ENCODE peak calls at places on chromosomes 12 and 14, in eight cellular contexts. One of them, this sample, is unnamed. For H3K36me3, the result is how much of the 10 kb centered on the place peaks cover.

GRCh38 chr12:66516133-66516532 is 162.7 kb downstream of the GRIP1 start:
- DNase-seq in tibial nerve: no peak
- DNase-seq in colonic mucosa: no peak
- DNase-seq in BE2C: no peak
- DNase-seq in left ventricle myocardium inferior: no peak
- DNase-seq in body of pancreas: no peak
- DNase-seq in bronchial epithelial cell: peak
- DNase-seq in uterus: no peak
- DNase-seq in this sample: no peak

GRCh38 chr12:4323400-4323799 is 2.4 kb downstream of the TIGAR start:
- DNase-seq in tibial nerve: no peak
- DNase-seq in bronchial epithelial cell: no peak
- DNase-seq in left ventricle myocardium inferior: no peak
- DNase-seq in body of pancreas: no peak
- DNase-seq in colonic mucosa: no peak
- DNase-seq in BE2C: no peak
- DNase-seq in uterus: no peak
- DNase-seq in this sample: no peak

GRCh38 chr14:27528328-27528727 is 930.5 kb upstream of the NOVA1 start:
- DNase-seq in body of pancreas: no peak
- DNase-seq in uterus: no peak
- DNase-seq in BE2C: no peak
- DNase-seq in colonic mucosa: no peak
- DNase-seq in bronchial epithelial cell: peak
- DNase-seq in tibial nerve: no peak
- DNase-seq in left ventricle myocardium inferior: no peak
- DNase-seq in this sample: no peak

GRCh38 chr12:51947597-51947996 is 3.9 kb upstream of the ACVR1B start:
- DNase-seq in colonic mucosa: no peak
- DNase-seq in body of pancreas: no peak
- DNase-seq in bronchial epithelial cell: no peak
- DNase-seq in tibial nerve: no peak
- DNase-seq in left ventricle myocardium inferior: no peak
- DNase-seq in uterus: no peak
- DNase-seq in BE2C: no peak
- DNase-seq in this sample: no peak

GRCh38 chr14:73364559-73364958 is 93.8 kb downstream of the NUMB start:
- DNase-seq in tibial nerve: no peak
- DNase-seq in left ventricle myocardium inferior: no peak
- DNase-seq in body of pancreas: no peak
- DNase-seq in BE2C: no peak
- DNase-seq in colonic mucosa: no peak
- DNase-seq in bronchial epithelial cell: no peak
- DNase-seq in uterus: no peak
- DNase-seq in this sample: no peak

GRCh38 chr12:27732281-27732680 is 21.6 kb downstream of the MRPS35 start:
- DNase-seq in uterus: no peak
- DNase-seq in bronchial epithelial cell: no peak
- DNase-seq in tibial nerve: no peak
- DNase-seq in BE2C: peak
- DNase-seq in left ventricle myocardium inferior: no peak
- DNase-seq in body of pancreas: no peak
- DNase-seq in colonic mucosa: no peak
- DNase-seq in this sample: no peak

GRCh38 chr14:75249251-75249957 is 29.2 kb upstream of the FOS start:
- DNase-seq in uterus: no peak
- DNase-seq in body of pancreas: peak
- DNase-seq in colonic mucosa: no peak
- DNase-seq in left ventricle myocardium inferior: no peak
- DNase-seq in bronchial epithelial cell: peak
- DNase-seq in tibial nerve: no peak
- DNase-seq in BE2C: no peak
- DNase-seq in this sample: peak

GRCh38 chr12:58656254-58657009 is 263.9 kb downstream of the LRIG3 start:
- DNase-seq in colonic mucosa: no peak
- DNase-seq in left ventricle myocardium inferior: no peak
- DNase-seq in tibial nerve: no peak
- DNase-seq in uterus: no peak
- DNase-seq in bronchial epithelial cell: no peak
- DNase-seq in body of pancreas: no peak
- DNase-seq in BE2C: no peak
- DNase-seq in this sample: no peak

GRCh38 chr14:64732066-64732465 is 27.8 kb downstream of the PLEKHG3 start:
- DNase-seq in tibial nerve: no peak
- DNase-seq in colonic mucosa: no peak
- DNase-seq in body of pancreas: no peak
- DNase-seq in uterus: no peak
- DNase-seq in left ventricle myocardium inferior: peak
- DNase-seq in BE2C: no peak
- DNase-seq in bronchial epithelial cell: no peak
- DNase-seq in this sample: no peak

GRCh38 chr12:76720068-76720467 is 43.8 kb upstream of the ZDHHC17 start:
- DNase-seq in body of pancreas: no peak
- DNase-seq in uterus: no peak
- DNase-seq in colonic mucosa: no peak
- DNase-seq in tibial nerve: no peak
- DNase-seq in bronchial epithelial cell: peak
- DNase-seq in left ventricle myocardium inferior: no peak
- DNase-seq in BE2C: no peak
- DNase-seq in this sample: no peak

GRCh38 chr14:20384886-20385285 is 28.4 kb downstream of the TEP1 start:
- DNase-seq in body of pancreas: no peak
- DNase-seq in uterus: no peak
- DNase-seq in BE2C: no peak
- DNase-seq in tibial nerve: no peak
- DNase-seq in left ventricle myocardium inferior: no peak
- DNase-seq in colonic mucosa: no peak
- DNase-seq in bronchial epithelial cell: no peak
- DNase-seq in this sample: no peak

GRCh38 chr14:103694572-103695026 is 20.7 kb downstream of the XRCC3 start:
- DNase-seq in bronchial epithelial cell: no peak
- DNase-seq in tibial nerve: no peak
- DNase-seq in body of pancreas: no peak
- DNase-seq in left ventricle myocardium inferior: no peak
- DNase-seq in uterus: peak
- DNase-seq in colonic mucosa: no peak
- DNase-seq in BE2C: no peak
- DNase-seq in this sample: no peak

GRCh38 chr12:82937151-82937550 is 250.4 kb downstream of the TMTC2 start:
- DNase-seq in uterus: no peak
- DNase-seq in BE2C: no peak
- DNase-seq in body of pancreas: no peak
- DNase-seq in tibial nerve: no peak
- DNase-seq in bronchial epithelial cell: no peak
- DNase-seq in left ventricle myocardium inferior: no peak
- DNase-seq in colonic mucosa: no peak
- DNase-seq in this sample: no peak

GRCh38 chr14:50741571-50741970 is 73.5 kb upstream of the SAV1 start:
- DNase-seq in uterus: no peak
- DNase-seq in left ventricle myocardium inferior: no peak
- DNase-seq in colonic mucosa: no peak
- DNase-seq in BE2C: no peak
- DNase-seq in bronchial epithelial cell: peak
- DNase-seq in tibial nerve: no peak
- DNase-seq in body of pancreas: no peak
- DNase-seq in this sample: no peak

DNA sequence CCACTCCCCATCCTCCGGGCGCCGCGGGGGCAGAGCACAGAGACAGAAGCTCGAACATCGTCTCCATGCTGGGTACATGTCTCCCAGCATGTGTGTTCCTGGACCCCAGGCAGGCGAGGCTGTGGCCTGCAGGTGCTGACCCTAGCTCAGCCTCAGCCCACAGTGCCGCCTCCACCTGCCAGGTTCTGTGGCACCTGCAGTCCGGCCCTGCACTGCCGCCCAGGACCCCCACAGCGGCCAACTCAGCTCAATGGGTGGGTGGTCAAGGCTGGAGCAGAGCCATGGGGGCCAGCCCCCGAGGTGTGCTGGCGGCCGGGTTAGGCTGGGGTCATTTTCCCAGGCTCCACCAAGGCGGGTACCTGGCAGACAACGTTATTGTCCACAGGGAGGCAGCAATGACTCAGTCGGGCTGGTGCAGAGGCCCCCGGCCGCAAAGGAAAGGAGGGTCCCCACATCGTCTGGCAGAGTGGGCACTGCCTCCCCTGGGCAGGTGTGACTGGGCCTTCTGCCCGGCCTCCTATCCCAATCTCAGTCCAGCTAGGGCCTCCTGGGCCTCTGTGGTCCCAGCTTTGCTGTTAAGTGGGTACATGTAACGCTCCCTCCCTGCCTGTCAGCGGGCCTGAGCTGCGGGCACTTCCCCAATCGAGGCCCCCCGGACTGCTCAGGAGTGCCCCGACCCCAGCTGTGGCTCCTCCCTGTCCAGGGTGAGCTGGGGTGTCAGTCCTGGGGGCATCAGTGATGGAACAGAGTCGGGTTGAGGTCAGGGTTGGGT is 20.2 kb upstream of the NUDT14 start:
- DNase-seq in left ventricle myocardium inferior: no peak
- DNase-seq in tibial nerve: no peak
- DNase-seq in body of pancreas: no peak
- DNase-seq in uterus: no peak
- DNase-seq in colonic mucosa: no peak
- DNase-seq in bronchial epithelial cell: no peak
- DNase-seq in BE2C: no peak
- DNase-seq in this sample: no peak
- TF ChIP-seq CTCF in left ventricle myocardium inferior: peak
- TF ChIP-seq CTCF in tibial nerve: no peak
- TF ChIP-seq CTCF in body of pancreas: no peak
- TF ChIP-seq CTCF in uterus: no peak
- TF ChIP-seq CTCF in colonic mucosa: no peak
- TF ChIP-seq CTCF in bronchial epithelial cell: no peak
- TF ChIP-seq CTCF in BE2C: peak
- TF ChIP-seq CTCF in this sample: no peak

DNA sequence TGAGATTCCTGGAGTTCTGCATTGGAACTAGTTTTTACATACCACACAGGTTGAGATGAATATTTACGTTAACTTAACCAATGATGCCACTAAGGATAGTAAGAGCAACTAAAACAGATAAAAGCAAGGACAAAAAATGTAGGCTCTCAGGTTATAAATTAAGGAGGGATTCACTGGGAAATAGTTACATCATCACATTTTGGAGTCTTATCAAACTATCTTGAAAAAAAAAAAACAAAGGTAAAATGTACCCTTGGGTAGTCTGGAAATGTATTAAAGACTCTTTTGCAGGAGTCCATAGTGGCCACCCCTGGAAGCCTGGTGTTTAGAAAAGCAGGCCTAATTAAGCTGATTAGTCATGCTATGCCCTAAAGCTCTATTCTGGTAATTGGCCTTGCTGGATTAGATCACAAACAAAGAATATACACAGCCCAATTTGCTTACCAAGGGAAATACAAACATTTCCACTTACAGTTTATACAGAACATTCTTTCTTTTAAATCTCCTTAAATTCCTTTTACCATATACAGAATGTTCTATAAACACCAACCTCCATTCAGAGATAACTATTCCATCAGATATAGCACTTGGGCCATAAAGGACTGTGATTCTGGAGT is 39.3 kb downstream of the SLC25A47 start:
- DNase-seq in bronchial epithelial cell: no peak
- DNase-seq in colonic mucosa: no peak
- DNase-seq in BE2C: no peak
- DNase-seq in left ventricle myocardium inferior: no peak
- DNase-seq in body of pancreas: no peak
- DNase-seq in uterus: no peak
- DNase-seq in tibial nerve: no peak
- DNase-seq in this sample: no peak
- H3K36me3 ChIP-seq in bronchial epithelial cell: under half
- H3K36me3 ChIP-seq in colonic mucosa: under half
- H3K36me3 ChIP-seq in BE2C: under half
- H3K36me3 ChIP-seq in left ventricle myocardium inferior: half or more
- H3K36me3 ChIP-seq in body of pancreas: under half
- H3K36me3 ChIP-seq in uterus: under half
- H3K36me3 ChIP-seq in tibial nerve: under half
- H3K36me3 ChIP-seq in this sample: under half

DNA sequence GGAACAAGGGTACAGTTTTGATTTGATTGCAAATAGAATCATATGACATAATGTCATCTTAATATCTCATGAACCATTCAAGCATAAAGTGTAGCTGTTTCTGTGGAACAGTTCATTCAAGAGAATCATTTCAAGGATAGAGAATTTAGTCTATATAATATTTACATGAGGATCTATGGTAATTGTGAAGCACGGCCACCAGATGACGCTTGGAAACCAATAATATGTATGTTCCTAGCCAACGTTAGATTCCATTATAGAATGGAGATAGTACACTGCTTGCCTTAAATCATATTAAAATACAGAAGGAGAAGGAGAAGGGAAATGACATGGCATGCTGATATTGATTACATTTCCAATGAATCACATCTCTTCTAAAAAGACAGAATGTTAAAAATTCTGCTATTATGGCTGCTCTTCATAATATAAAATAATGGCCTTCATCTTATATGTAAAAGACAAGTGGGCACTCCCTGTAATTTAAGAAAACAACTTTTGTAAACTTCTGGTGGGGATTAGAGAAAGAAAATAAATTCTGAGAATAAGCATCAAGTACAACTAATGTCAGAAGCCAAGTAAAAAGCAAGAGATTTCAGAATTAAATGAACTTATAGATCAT is 351.0 kb downstream of the NAV3 start:
- DNase-seq in uterus: no peak
- DNase-seq in left ventricle myocardium inferior: no peak
- DNase-seq in BE2C: peak
- DNase-seq in tibial nerve: no peak
- DNase-seq in body of pancreas: no peak
- DNase-seq in bronchial epithelial cell: peak
- DNase-seq in colonic mucosa: no peak
- DNase-seq in this sample: peak
- TF ChIP-seq CTCF in uterus: peak
- TF ChIP-seq CTCF in left ventricle myocardium inferior: peak
- TF ChIP-seq CTCF in BE2C: peak
- TF ChIP-seq CTCF in tibial nerve: peak
- TF ChIP-seq CTCF in body of pancreas: no peak
- TF ChIP-seq CTCF in bronchial epithelial cell: peak
- TF ChIP-seq CTCF in colonic mucosa: no peak
- TF ChIP-seq CTCF in this sample: no peak

GRCh38 chr14:94388896-94389469 is 581 bp upstream of the SERPINA1 start:
- DNase-seq in bronchial epithelial cell: no peak
- DNase-seq in left ventricle myocardium inferior: no peak
- DNase-seq in colonic mucosa: no peak
- DNase-seq in uterus: no peak
- DNase-seq in body of pancreas: no peak
- DNase-seq in BE2C: no peak
- DNase-seq in tibial nerve: no peak
- DNase-seq in this sample: no peak

GRCh38 chr14:94388027-94388895 is at the start of gene SERPINA1:
- DNase-seq in left ventricle myocardium inferior: no peak
- DNase-seq in uterus: no peak
- DNase-seq in BE2C: no peak
- DNase-seq in colonic mucosa: no peak
- DNase-seq in tibial nerve: no peak
- DNase-seq in bronchial epithelial cell: peak
- DNase-seq in body of pancreas: peak
- DNase-seq in this sample: no peak

GRCh38 chr14:94390372-94391086 is 2.1 kb upstream of the SERPINA1 start:
- DNase-seq in uterus: no peak
- DNase-seq in colonic mucosa: peak
- DNase-seq in bronchial epithelial cell: no peak
- DNase-seq in BE2C: no peak
- DNase-seq in body of pancreas: peak
- DNase-seq in tibial nerve: peak
- DNase-seq in left ventricle myocardium inferior: peak
- DNase-seq in this sample: peak

GRCh38 chr14:94391284-94391914 is 3.0 kb upstream of the SERPINA1 start:
- DNase-seq in bronchial epithelial cell: no peak
- DNase-seq in left ventricle myocardium inferior: no peak
- DNase-seq in body of pancreas: no peak
- DNase-seq in BE2C: no peak
- DNase-seq in tibial nerve: no peak
- DNase-seq in uterus: no peak
- DNase-seq in colonic mucosa: no peak
- DNase-seq in this sample: no peak

GRCh38 chr14:94389731-94390371 is 1.4 kb upstream of the SERPINA1 start:
- DNase-seq in BE2C: no peak
- DNase-seq in uterus: no peak
- DNase-seq in left ventricle myocardium inferior: no peak
- DNase-seq in tibial nerve: no peak
- DNase-seq in body of pancreas: no peak
- DNase-seq in colonic mucosa: no peak
- DNase-seq in bronchial epithelial cell: no peak
- DNase-seq in this sample: no peak
- H3K36me3 ChIP-seq in BE2C: under half
- H3K36me3 ChIP-seq in uterus: under half
- H3K36me3 ChIP-seq in left ventricle myocardium inferior: under half
- H3K36me3 ChIP-seq in tibial nerve: under half
- H3K36me3 ChIP-seq in body of pancreas: under half
- H3K36me3 ChIP-seq in colonic mucosa: under half
- H3K36me3 ChIP-seq in bronchial epithelial cell: under half
- H3K36me3 ChIP-seq in this sample: under half